ENCODE peak calls at places on chromosomes 4 and X, in seven cellular contexts. D is endodermal cell, C is type B pancreatic cell, Y is memory B cell, R is NCI-H1694 treated with DMSO at 0.1 percent for 48 hours, B is WTC11, A is endothelial cell. E is an unnamed sample.

GRCh38 chr4:184053476-184053875 is 148.4 kb downstream of the STOX2 start:
- DNase-seq in C (no peak), B (no peak), D (no peak), A (no peak), Y (no peak), R (no peak), E (no peak)

GRCh38 chr4:39450618-39451017 is 8.1 kb downstream of the RPL9 start:
- DNase-seq in D (no peak), R (no peak), Y (no peak), C (no peak), B (no peak), A (no peak), E (no peak)

GRCh38 chr4:89263265-89263664 is 44.3 kb downstream of the GPRIN3 start:
- DNase-seq in Y (no peak), D (no peak), A (no peak), C (no peak), B (no peak), R (no peak), E (no peak)

GRCh38 chrX:123899701-123900100 is 39.8 kb downstream of the XIAP start:
- DNase-seq in D (no peak), B (no peak), R (no peak), Y (no peak), C (no peak), A (no peak), E (no peak)

GRCh38 chr4:151321586-151321985 is 3.8 kb downstream of the SH3D19 start:
- DNase-seq in R (no peak), A (no peak), B (no peak), D (no peak), Y (no peak), C (no peak), E (no peak)

GRCh38 chrX:129510331-129510730 is 13.0 kb downstream of the SMARCA1 start:
- DNase-seq in Y (no peak), B (no peak), D (no peak), R (no peak), A (no peak), C (no peak), E (no peak)

GRCh38 chrX:135543924-135544323 is 23.5 kb downstream of the INTS6L start:
- DNase-seq in Y (peak), R (peak), A (peak), D (peak), C (no peak), B (peak), E (no peak)

GRCh38 chr4:83704786-83705185 is 168.9 kb downstream of the GPAT3 start:
- DNase-seq in R (no peak), D (no peak), C (no peak), Y (no peak), B (no peak), A (no peak), E (no peak)

GRCh38 chrX:136464589-136464988 is 23.2 kb upstream of the BRS3 start:
- DNase-seq in C (no peak), B (no peak), A (no peak), Y (no peak), R (no peak), D (no peak), E (no peak)

GRCh38 chr4:126532527-126532926 is 1100.2 kb upstream of the INTU start:
- DNase-seq in C (no peak), D (no peak), R (no peak), A (no peak), B (no peak), Y (no peak), E (no peak)

GRCh38 chrX:118240359-118240758 is 105.5 kb upstream of the WDR44 start:
- DNase-seq in Y (no peak), A (no peak), C (no peak), B (no peak), D (no peak), R (no peak), E (no peak)

GRCh38 chr4:174230680-174231079 is 52.8 kb downstream of the FBXO8 start:
- DNase-seq in D (no peak), A (no peak), B (no peak), C (no peak), R (no peak), Y (no peak), E (no peak)

GRCh38 chrX:133939655-133940054 is 45.7 kb downstream of the GPC3 start:
- DNase-seq in A (no peak), C (no peak), Y (no peak), D (no peak), R (no peak), B (no peak), E (no peak)

GRCh38 chrX:11261260-11261659 is 32.0 kb upstream of the AMELX start:
- DNase-seq in R (no peak), B (no peak), C (no peak), Y (no peak), A (no peak), D (no peak), E (no peak)

E was measured in mesenteric fat pad.